ENCODE peak calls at places on chromosomes 2 and 18, in seven cellular contexts. K is A673, P is H1, V is astrocyte, S is psoas muscle, F is pancreas, I is ovary. Q is an unnamed sample. For H3K4me1, the result is how much of the 10 kb centered on the place peaks cover.

GRCh38 chr2:113117594-113118262 is 9.7 kb upstream of the IL1RN start:
- DNase-seq in K (no peak), P (no peak), V (peak), S (peak), F (peak), I (no peak), Q (peak)

GRCh38 chr2:200378652-200379290 is 72.3 kb downstream of the SPATS2L start:
- DNase-seq in K (peak), P (no peak), V (peak), S (no peak), F (no peak), I (no peak), Q (no peak)

GRCh38 chr2:134217316-134217715 is 36.6 kb upstream of the MGAT5 start:
- DNase-seq in K (no peak), P (no peak), V (no peak), S (no peak), F (no peak), I (no peak), Q (no peak)

GRCh38 chr2:128685841-128686497 is 367.3 kb upstream of the HS6ST1 start:
- DNase-seq in K (no peak), P (no peak), V (no peak), S (no peak), F (no peak), I (no peak), Q (no peak)

GRCh38 chr2:65252640-65253039 is 25.0 kb downstream of the ACTR2 start:
- DNase-seq in K (no peak), P (no peak), V (no peak), S (no peak), F (no peak), I (no peak), Q (no peak)

GRCh38 chr2:46353509-46353908 is 56.3 kb downstream of the EPAS1 start:
- DNase-seq in K (no peak), P (no peak), V (no peak), S (no peak), F (peak), I (no peak), Q (no peak)

GRCh38 chr2:100673115-100673514 is 110.3 kb downstream of the PDCL3 start:
- DNase-seq in K (no peak), P (no peak), V (no peak), S (no peak), F (no peak), I (no peak), Q (no peak)

GRCh38 chr18:23703057-23703986 is 14.1 kb downstream of the LAMA3 start:
- DNase-seq in K (peak), P (no peak), V (peak), S (no peak), F (no peak), I (no peak), Q (no peak)

GRCh38 chr2:70698847-70699246 is 69.2 kb downstream of the ADD2 start:
- DNase-seq in K (no peak), P (no peak), V (peak), S (no peak), F (no peak), I (no peak), Q (peak)

GRCh38 chr18:48640566-48641270 is 101.9 kb downstream of the CTIF start:
- DNase-seq in K (no peak), P (no peak), V (no peak), S (no peak), F (no peak), I (no peak), Q (no peak)

GRCh38 chr2:151182396-151182795 is 79.3 kb downstream of the RBM43 start:
- DNase-seq in K (no peak), P (no peak), V (no peak), S (no peak), F (no peak), I (no peak), Q (no peak)

GRCh38 chr2:45554073-45554742 is 56.9 kb downstream of the SRBD1 start:
- DNase-seq in K (no peak), P (no peak), V (peak), S (no peak), F (no peak), I (no peak), Q (no peak)

GRCh38 chr18:59029663-59030421 is 109.8 kb upstream of the SEC11C start:
- DNase-seq in K (no peak), P (no peak), V (no peak), S (no peak), F (no peak), I (no peak), Q (no peak)

GRCh38 chr2:180017764-180018163 is 10.7 kb upstream of the CWC22 start:
- DNase-seq in K (no peak), P (no peak), V (peak), S (peak), F (peak), I (no peak), Q (no peak)

GRCh38 chr2:225820828-225821227 is 421.3 kb downstream of the NYAP2 start:
- DNase-seq in K (no peak), P (no peak), V (no peak), S (no peak), F (no peak), I (no peak), Q (no peak)

GRCh38 chr2:64137567-64137966 is 6.7 kb downstream of the PELI1 start:
- DNase-seq in K (no peak), P (no peak), V (peak), S (no peak), F (no peak), I (no peak), Q (no peak)

GRCh38 chr2:64134813-64135212 is 9.4 kb downstream of the PELI1 start:
- DNase-seq in K (no peak), P (no peak), V (peak), S (no peak), F (no peak), I (no peak), Q (no peak)

GRCh38 chr2:64140665-64141064 is 3.6 kb downstream of the PELI1 start:
- DNase-seq in K (no peak), P (no peak), V (no peak), S (no peak), F (no peak), I (no peak), Q (no peak)

GRCh38 chr2:64135421-64135820 is 8.8 kb downstream of the PELI1 start:
- DNase-seq in K (no peak), P (no peak), V (no peak), S (no peak), F (no peak), I (no peak), Q (no peak)

GRCh38 chr2:64137996-64138395 is 6.2 kb downstream of the PELI1 start:
- DNase-seq in K (no peak), P (no peak), V (no peak), S (no peak), F (no peak), I (no peak), Q (no peak)
- H3K4me1 ChIP-seq in K (under half), P (under half), V (under half), S (under half), F (under half), I (under half), Q (half or more)

GRCh38 chr2:144812288-144812687 is 292.4 kb upstream of the ZEB2 start:
- DNase-seq in K (no peak), P (no peak), V (no peak), S (no peak), F (no peak), I (no peak), Q (no peak)
- TF ChIP-seq CTCF in K (no peak), P (no peak), V (no peak), S (no peak), F (no peak), I (no peak), Q (no peak)

DNA sequence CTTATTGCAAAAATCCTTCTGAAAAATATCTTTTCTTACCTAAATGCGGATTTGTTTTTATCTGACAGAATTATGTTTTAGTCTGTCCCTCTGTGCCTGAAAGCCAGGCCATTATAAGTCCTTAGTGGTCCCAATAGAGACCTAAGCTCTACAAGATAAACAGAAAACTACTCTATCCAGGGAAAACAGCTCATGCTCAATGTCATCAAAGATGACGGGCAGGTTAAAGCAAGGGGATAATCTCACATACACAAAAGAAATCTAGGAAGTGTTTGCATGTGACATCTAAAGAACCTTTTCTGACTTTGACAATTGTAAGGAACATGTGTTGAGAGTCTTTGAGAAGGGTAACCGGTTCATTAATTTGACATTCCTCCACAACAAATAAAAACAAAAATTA is 741.1 kb upstream of the ID2 start:
- DNase-seq in K (no peak), P (no peak), V (no peak), S (no peak), F (no peak), I (no peak), Q (no peak)
- H3K27ac ChIP-seq in K (no peak), P (no peak), V (no peak), S (no peak), F (no peak), I (no peak), Q (no peak)

DNA sequence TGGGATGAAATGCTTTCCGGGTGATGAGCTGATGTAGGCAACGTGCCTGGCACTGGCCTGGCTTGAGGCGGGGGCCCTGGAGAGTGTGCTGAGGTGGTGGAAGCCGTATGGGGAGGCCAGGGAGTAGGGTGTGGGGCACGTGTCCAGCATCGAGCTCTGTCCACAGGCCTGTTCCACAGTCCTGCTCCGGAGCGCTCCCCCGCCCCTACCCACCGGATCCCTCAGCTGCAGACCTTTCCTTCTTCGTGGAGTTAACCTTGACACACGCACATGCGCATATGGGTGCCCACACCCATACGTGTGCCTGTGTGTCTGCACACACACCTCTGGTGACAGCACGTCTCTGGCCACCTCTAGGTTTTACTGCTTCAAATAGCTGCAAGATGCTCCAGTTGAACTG is 49.3 kb downstream of the INHBB start:
- DNase-seq in K (no peak), P (no peak), V (no peak), S (no peak), F (no peak), I (peak), Q (no peak)
- H3K4me1 ChIP-seq in K (under half), P (under half), V (under half), S (under half), F (under half), I (under half), Q (under half)

GRCh38 chr2:223420048-223420447 is 182.1 kb downstream of the SCG2 start:
- DNase-seq in K (no peak), P (no peak), V (no peak), S (no peak), F (no peak), I (no peak), Q (no peak)
- TF ChIP-seq CTCF in K (no peak), P (no peak), V (no peak), S (no peak), F (no peak), I (no peak), Q (no peak)

GRCh38 chr2:58484201-58484600 is 243.1 kb upstream of the FANCL start:
- DNase-seq in K (no peak), P (no peak), V (peak), S (no peak), F (no peak), I (no peak), Q (peak)
- H3K27ac ChIP-seq in K (no peak), P (no peak), V (peak), S (no peak), F (no peak), I (no peak), Q (no peak)

DNA sequence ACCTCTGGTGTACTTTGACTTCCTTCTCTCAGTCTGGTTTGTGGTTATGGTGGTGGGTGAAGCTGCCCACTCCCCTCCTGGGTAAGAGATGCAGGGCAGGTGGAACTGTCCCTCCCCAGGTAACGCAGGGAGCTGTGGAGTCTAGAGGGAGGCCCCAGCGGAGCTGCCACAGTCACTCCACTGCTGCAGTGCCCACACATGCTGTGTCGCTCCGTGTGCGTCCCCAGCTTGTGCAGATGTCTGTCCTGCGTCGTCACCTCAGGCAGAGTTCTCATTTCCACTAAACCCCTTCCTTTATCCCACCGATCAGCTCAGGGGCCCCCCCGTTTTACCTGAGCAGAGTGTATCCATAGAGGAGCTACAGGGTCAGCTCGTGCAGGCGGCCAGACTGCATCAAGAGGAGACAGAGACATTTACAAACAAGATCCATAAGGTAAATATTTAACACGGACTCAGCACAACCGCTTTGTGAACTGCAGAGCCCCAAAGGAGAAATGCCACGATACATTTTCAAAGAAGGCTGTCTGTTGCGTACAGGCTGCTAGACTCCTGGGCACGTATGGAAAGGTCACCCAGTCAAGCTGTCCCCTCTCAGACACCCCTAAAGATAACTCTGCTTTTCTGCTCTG is 87.4 kb downstream of the MTCL1 start:
- DNase-seq in K (no peak), P (no peak), V (no peak), S (no peak), F (no peak), I (no peak), Q (no peak)
- H3K4me1 ChIP-seq in K (under half), P (under half), V (under half), S (under half), F (under half), I (under half), Q (under half)

Q was measured in foreskin keratinocyte.